ENCODE peak calls at places on chromosomes 5 and 9, in eight cellular contexts. A, X, E, O, T, S, U and F are unnamed samples.

GRCh38 chr9:86303316-86303975 is 21.1 kb upstream of the ISCA1 start:
- DNase-seq in E (no peak), S (no peak), U (no peak), T (peak; percentile 53), X (no peak), A (no peak), O (no peak), F (peak; percentile 68)

GRCh38 chr5:133938039-133938821 is 30.2 kb downstream of the C5orf15 start:
- DNase-seq in A (peak; percentile 36), T (no peak), O (no peak), U (no peak), X (no peak), E (no peak), S (no peak), F (no peak)

GRCh38 chr9:90517103-90517502 is 125.5 kb downstream of the DIRAS2 start:
- DNase-seq in O (no peak), T (no peak), E (no peak), A (no peak), X (no peak), U (no peak), S (no peak), F (no peak)

GRCh38 chr9:133184971-133185370 is 21.3 kb upstream of the GBGT1 start:
- DNase-seq in T (peak; percentile 62), U (peak; percentile 75), O (peak; percentile 47), S (peak; percentile 42), A (no peak), X (no peak), E (peak; percentile 76), F (peak; percentile 77)

GRCh38 chr5:83567741-83568530 is 96.4 kb downstream of the VCAN start:
- DNase-seq in U (no peak), T (peak; percentile 93), O (no peak), A (no peak), X (no peak), E (no peak), S (peak; percentile 81), F (no peak)

GRCh38 chr5:153617190-153617589 is 126.7 kb downstream of the GRIA1 start:
- DNase-seq in X (no peak), U (no peak), T (peak; percentile 63), S (peak; percentile 57), O (no peak), E (no peak), A (no peak), F (no peak)

GRCh38 chr9:447230-448025 is 232.8 kb downstream of the DOCK8 start:
- DNase-seq in X (no peak), O (no peak), S (no peak), T (peak; percentile 8), E (peak; percentile 75), A (no peak), U (no peak), F (peak; percentile 84)

GRCh38 chr9:1100192-1100591 is 50.0 kb downstream of the DMRT2 start:
- DNase-seq in E (no peak), S (no peak), A (no peak), U (no peak), X (no peak), O (no peak), T (no peak), F (no peak)

GRCh38 chr5:27124590-27124989 is 86.2 kb upstream of the CDH9 start:
- DNase-seq in T (peak; percentile 1), U (no peak), S (no peak), O (no peak), E (peak; percentile 21), X (no peak), A (no peak), F (no peak)

GRCh38 chr9:123365287-123365880 is 9.4 kb downstream of the CRB2 start:
- DNase-seq in T (no peak), O (no peak), U (no peak), X (no peak), A (no peak), E (peak; percentile 44), S (no peak), F (no peak)

GRCh38 chr9:122138560-122139268 is 20.9 kb downstream of the NDUFA8 start:
- DNase-seq in X (no peak), E (no peak), O (no peak), T (peak; percentile 9), A (no peak), S (no peak), U (no peak), F (no peak)

GRCh38 chr5:159341914-159342313 is 11.6 kb upstream of the IL12B start:
- DNase-seq in T (peak; percentile 71), O (no peak), X (no peak), A (no peak), U (peak; percentile 16), S (peak; percentile 63), E (peak; percentile 76), F (peak; percentile 61)

GRCh38 chr9:99980578-99980977 is 74.1 kb downstream of the STX17 start:
- DNase-seq in X (no peak), A (no peak), S (no peak), T (no peak), U (no peak), O (no peak), E (no peak), F (no peak)

GRCh38 chr9:15982182-15982581 is 429.3 kb downstream of the CCDC171 start:
- DNase-seq in O (no peak), A (no peak), X (no peak), T (no peak), U (no peak), S (no peak), E (no peak), F (no peak)

GRCh38 chr5:83450183-83450839 is 21.2 kb upstream of the VCAN start:
- DNase-seq in T (no peak), S (no peak), A (no peak), E (peak; percentile 67), U (no peak), O (no peak), X (no peak), F (no peak)

GRCh38 chr5:169350759-169351240 is 49.9 kb upstream of the SLIT3 start:
- DNase-seq in S (peak; percentile 100), O (no peak), E (peak; percentile 96), A (peak; percentile 76), T (peak; percentile 89), X (peak; percentile 62), U (no peak), F (no peak)

GRCh38 chr5:103881560-103881959 is 319.0 kb upstream of the NUDT12 start:
- DNase-seq in A (no peak), T (no peak), E (no peak), X (no peak), O (no peak), U (no peak), S (no peak), F (no peak)

GRCh38 chr9:73807956-73808355 is 656.3 kb downstream of the ANXA1 start:
- DNase-seq in X (no peak), S (peak; percentile 7), E (no peak), O (no peak), U (no peak), A (no peak), T (no peak), F (no peak)

GRCh38 chr5:163938595-163938994 is 433.2 kb downstream of the MAT2B start:
- DNase-seq in E (no peak), A (no peak), S (no peak), X (no peak), O (no peak), T (peak; percentile 36), U (no peak), F (no peak)

GRCh38 chr9:96441798-96442445 is 8.0 kb upstream of the HABP4 start:
- DNase-seq in A (no peak), T (peak; percentile 23), S (no peak), X (no peak), O (no peak), U (no peak), E (peak; percentile 56), F (no peak)
- TF ChIP-seq CTCF in A (no peak), T (peak; percentile 44), S (peak; percentile 34), X (peak; percentile 22), O (peak; percentile 38), U (no peak), E (peak; percentile 50), F (peak; percentile 65)

GRCh38 chr5:145104106-145104505 is 731.0 kb downstream of the PRELID2 start:
- DNase-seq in E (no peak), X (no peak), O (no peak), T (peak; percentile 4), S (no peak), A (no peak), U (no peak), F (no peak)

DNA sequence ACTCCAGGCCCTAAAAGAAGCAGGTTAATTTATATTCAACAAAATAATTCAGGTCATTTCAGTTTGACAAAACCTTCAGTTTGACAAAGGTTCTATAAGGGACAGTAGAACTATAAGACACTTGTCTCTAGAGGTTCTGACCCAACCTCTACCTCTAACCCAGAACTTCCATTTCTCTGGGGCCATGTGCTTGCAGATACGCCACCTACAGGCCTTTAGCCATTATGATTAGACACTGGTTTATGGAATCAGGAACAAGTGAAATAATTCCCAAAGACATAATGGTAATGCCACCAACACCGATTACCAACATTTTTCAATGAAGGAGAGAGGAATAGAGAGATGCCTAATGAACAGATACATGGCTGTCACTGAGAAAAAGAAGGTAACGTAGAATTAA is 733.9 kb downstream of the PRELID2 start:
- DNase-seq in O (no peak), U (no peak), X (no peak), A (no peak), T (no peak), S (no peak), E (peak; percentile 9), F (no peak)
- TF ChIP-seq CTCF in O (no peak), U (no peak), X (peak; percentile 27), A (no peak), T (peak; percentile 19), S (no peak), E (no peak), F (no peak)

DNA sequence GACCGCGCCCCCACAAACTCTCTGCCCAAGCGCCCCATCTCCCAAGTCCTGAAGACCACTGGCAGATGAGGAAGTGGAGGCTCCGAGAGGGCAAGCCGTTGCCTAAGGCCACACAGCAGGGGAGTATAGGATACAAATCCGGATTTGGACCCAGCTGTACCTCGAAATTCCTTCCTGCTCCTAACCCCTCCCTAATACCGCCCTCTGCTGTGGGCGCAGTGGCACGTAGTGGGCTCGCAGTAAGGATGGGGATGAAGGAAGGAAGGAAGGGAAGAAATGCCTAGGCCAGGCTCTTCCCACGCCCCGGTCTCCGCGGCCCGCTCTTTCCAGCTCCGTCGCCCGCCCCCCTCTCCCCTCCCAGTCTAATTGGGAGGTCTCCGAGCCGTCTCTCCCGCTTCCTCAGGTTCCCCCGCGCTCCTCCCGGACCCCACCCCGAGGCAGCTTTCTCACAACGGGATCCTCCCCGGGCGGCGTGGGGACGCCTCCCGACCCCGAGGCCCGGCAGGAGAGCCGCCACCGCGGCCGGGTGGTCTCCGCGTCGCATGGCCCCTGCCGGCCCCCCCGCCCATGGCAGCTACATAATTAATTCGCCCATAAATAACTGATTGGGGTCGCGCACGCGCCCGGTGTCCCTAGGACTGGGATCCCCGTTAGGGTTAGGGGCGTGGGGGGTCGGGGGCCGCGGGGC is 138.9 kb downstream of the C9orf50 start:
- DNase-seq in X (peak; percentile 90), A (peak; percentile 82), E (peak; percentile 75), T (no peak), U (peak; percentile 71), S (no peak), O (no peak), F (no peak)
- TF ChIP-seq CTCF in X (no peak), A (peak; percentile 15), E (peak; percentile 15), T (peak; percentile 34), U (no peak), S (peak; percentile 11), O (no peak), F (no peak)

DNA sequence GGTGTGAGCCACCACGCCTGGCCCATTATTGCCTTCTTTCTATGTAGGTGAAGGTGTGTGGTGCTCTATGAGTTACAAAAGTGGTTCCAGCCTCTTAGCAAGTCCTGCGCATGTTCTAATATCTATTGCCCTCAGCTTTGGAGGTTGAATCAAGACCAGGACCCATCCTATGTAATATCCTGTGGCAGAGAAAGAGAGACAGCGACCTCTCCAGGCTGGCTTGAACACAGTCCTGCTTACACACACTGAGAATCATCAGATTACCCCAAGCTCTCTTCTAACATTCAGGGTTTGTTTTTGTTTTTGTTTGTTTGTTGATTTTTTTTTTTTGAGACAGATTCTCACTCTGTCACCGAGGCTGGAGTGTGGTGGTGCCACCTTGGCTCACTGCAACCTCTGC is 94.7 kb upstream of the OSMR start:
- DNase-seq in T (no peak), S (no peak), U (no peak), X (no peak), E (no peak), O (no peak), A (no peak), F (no peak)
- TF ChIP-seq CTCF in T (no peak), S (no peak), U (no peak), X (no peak), E (no peak), O (no peak), A (no peak), F (no peak)